ENCODE peak calls at places on chromosomes 6 and 20, in eight cellular contexts. U is GM23248, J is PC-9, S is cardiac muscle cell, M is HCT116, F is breast epithelium, B is neuronal stem cell, R is hepatocyte. Z is an unnamed sample.

GRCh38 chr20:34834459-34834893 is 9.0 kb upstream of the NCOA6 start:
- DNase-seq in U (peak; percentile 58), J (peak; percentile 52), S (peak; percentile 55), M (peak; percentile 21), F (no peak), B (no peak), R (peak; percentile 29), Z (peak; percentile 72)

GRCh38 chr20:48686238-48687096 is 141.3 kb downstream of the PREX1 start:
- DNase-seq in U (peak; percentile 64), J (no peak), S (peak; percentile 86), M (no peak), F (no peak), B (no peak), R (peak; percentile 60), Z (peak; percentile 93)

GRCh38 chr6:168956884-168957730 is 296.5 kb downstream of the THBS2 start:
- DNase-seq in U (peak; percentile 90), J (peak; percentile 46), S (peak; percentile 89), M (peak; percentile 54), F (no peak), B (peak; percentile 50), R (peak; percentile 85), Z (peak; percentile 78)

GRCh38 chr6:44699851-44700250 is 312.3 kb downstream of the CDC5L start:
- DNase-seq in U (no peak), J (no peak), S (peak; percentile 12), M (no peak), F (no peak), B (no peak), R (no peak), Z (no peak)

GRCh38 chr20:38725458-38725958 is 1.2 kb downstream of the SLC32A1 start:
- DNase-seq in U (no peak), J (no peak), S (no peak), M (no peak), F (no peak), B (no peak), R (no peak), Z (no peak)

GRCh38 chr6:81969814-81970213 is 217.3 kb upstream of the TENT5A start:
- DNase-seq in U (no peak), J (no peak), S (no peak), M (no peak), F (no peak), B (no peak), R (no peak), Z (no peak)

GRCh38 chr20:12394786-12395185 is 477.1 kb downstream of the BTBD3 start:
- DNase-seq in U (no peak), J (peak; percentile 39), S (peak; percentile 33), M (no peak), F (no peak), B (no peak), R (peak; percentile 54), Z (no peak)

GRCh38 chr20:41407617-41408016 is 41.0 kb upstream of the EMILIN3 start:
- DNase-seq in U (no peak), J (no peak), S (peak; percentile 15), M (no peak), F (no peak), B (no peak), R (no peak), Z (no peak)

GRCh38 chr6:123508290-123508689 is 128.5 kb downstream of the TRDN start:
- DNase-seq in U (no peak), J (no peak), S (no peak), M (no peak), F (no peak), B (no peak), R (no peak), Z (no peak)

GRCh38 chr6:43095939-43096338 is 19.8 kb downstream of the PTK7 start:
- DNase-seq in U (no peak), J (peak; percentile 35), S (no peak), M (no peak), F (no peak), B (no peak), R (no peak), Z (no peak)
- H3K4me1 ChIP-seq in U (peaks cover 47% of the 10 kb centered on the region), J (peaks cover 66% of the 10 kb centered on the region), S (peaks cover 29% of the 10 kb centered on the region), M (peaks cover 70% of the 10 kb centered on the region), F (peaks cover 7% of the 10 kb centered on the region), B (peaks cover 36% of the 10 kb centered on the region), R (peaks cover 40% of the 10 kb centered on the region), Z (peaks cover 12% of the 10 kb centered on the region)

GRCh38 chr6:157203312-157203744 is 120.0 kb downstream of the TMEM242 start:
- DNase-seq in U (no peak), J (no peak), S (no peak), M (no peak), F (no peak), B (no peak), R (no peak), Z (no peak)
- H3K4me3 ChIP-seq in U (no peak overlapping the region), J (no peak overlapping the region), S (no peak overlapping the region), M (no peak overlapping the region), F (no peak overlapping the region), B (no peak overlapping the region), R (no peak overlapping the region), Z (no peak overlapping the region)

GRCh38 chr20:37349517-37350491 is 3.9 kb downstream of the SRC start:
- DNase-seq in U (peak; percentile 71), J (no peak), S (peak; percentile 62), M (no peak), F (no peak), B (no peak), R (peak; percentile 51), Z (peak; percentile 67)
- H3K4me1 ChIP-seq in U (peaks cover 24% of the 10 kb centered on the region), J (peaks cover 6% of the 10 kb centered on the region), S (no peaks in the 10 kb centered on the region), M (peaks cover 6% of the 10 kb centered on the region), F (peaks cover 7% of the 10 kb centered on the region), B (peaks cover 5% of the 10 kb centered on the region), R (peaks cover 42% of the 10 kb centered on the region), Z (no peaks in the 10 kb centered on the region)

GRCh38 chr6:170189236-170189635 is 101.6 kb downstream of the DLL1 start:
- DNase-seq in U (no peak), J (no peak), S (no peak), M (no peak), F (no peak), B (no peak), R (no peak), Z (no peak)
- H3K4me3 ChIP-seq in U (no peak overlapping the region), J (no peak overlapping the region), S (no peak overlapping the region), M (no peak overlapping the region), F (no peak overlapping the region), B (no peak overlapping the region), R (no peak overlapping the region), Z (no peak overlapping the region)

GRCh38 chr6:112237066-112237465 is 17.3 kb downstream of the LAMA4 start:
- DNase-seq in U (peak; percentile 46), J (no peak), S (peak; percentile 56), M (no peak), F (no peak), B (no peak), R (no peak), Z (no peak)
- H3K4me1 ChIP-seq in U (peaks cover 82% of the 10 kb centered on the region), J (peaks cover 21% of the 10 kb centered on the region), S (no peaks in the 10 kb centered on the region), M (peaks cover 5% of the 10 kb centered on the region), F (no peaks in the 10 kb centered on the region), B (no peaks in the 10 kb centered on the region), R (peaks cover 24% of the 10 kb centered on the region), Z (no peaks in the 10 kb centered on the region)